ENCODE peak calls at places on chromosomes 2 and 18, in nine cellular contexts. L is hepatocyte, N is SK-N-SH, X is transverse colon, Q is cardiac muscle cell, U is mammary epithelial cell, Y is spleen, I is ascending aorta, D is right lobe of liver. V is an unnamed sample.

GRCh38 chr2:64391940-64392339 is 62.0 kb upstream of the LGALSL start:
- DNase-seq in X (no peak), L (no peak), N (no peak), Y (no peak), U (no peak), D (no peak), Q (no peak), I (no peak), V (no peak)

GRCh38 chr2:209383212-209383611 is 40.6 kb upstream of the MAP2 start:
- DNase-seq in I (no peak), X (no peak), Q (no peak), U (peak; percentile 91), Y (no peak), N (no peak), D (no peak), L (peak; percentile 44), V (peak; percentile 67)

GRCh38 chr18:48629730-48630324 is 91.0 kb downstream of the CTIF start:
- DNase-seq in L (peak; percentile 66), Y (peak; percentile 32), N (peak; percentile 41), X (no peak), Q (no peak), I (no peak), D (no peak), U (peak; percentile 83), V (peak; percentile 99)

GRCh38 chr2:15275341-15275740 is 285.8 kb downstream of the NBAS start:
- DNase-seq in Q (no peak), Y (no peak), U (no peak), I (no peak), X (no peak), L (peak; percentile 8), D (no peak), N (no peak), V (no peak)

GRCh38 chr18:14971461-14972185 is 223.7 kb downstream of the ANKRD30B start:
- DNase-seq in Q (no peak), D (no peak), X (no peak), U (peak; percentile 56), N (no peak), Y (no peak), L (no peak), I (no peak), V (no peak)

GRCh38 chr2:156517419-156517818 is 81.2 kb downstream of the GPD2 start:
- DNase-seq in I (no peak), D (no peak), Q (peak; percentile 17), U (no peak), N (no peak), X (no peak), L (no peak), Y (no peak), V (no peak)

GRCh38 chr18:35969676-35970075 is 2.8 kb upstream of the RMP24 start:
- DNase-seq in N (no peak), Q (no peak), U (peak; percentile 40), X (no peak), I (no peak), D (no peak), Y (no peak), L (no peak), V (no peak)

GRCh38 chr2:239441261-239441701 is 40.5 kb upstream of the HDAC4 start:
- DNase-seq in X (no peak), Q (no peak), D (no peak), I (no peak), L (no peak), N (no peak), U (no peak), Y (peak; percentile 73), V (no peak)

GRCh38 chr2:30230855-30231725 is at the start of gene LBH:
- DNase-seq in I (peak; percentile 61), X (peak; percentile 82), D (peak; percentile 81), U (peak; percentile 73), Q (peak; percentile 93), Y (peak; percentile 96), L (peak; percentile 94), N (peak; percentile 98), V (peak; percentile 79)

GRCh38 chr2:127986548-127987079 is 41.2 kb downstream of the SAP130 start:
- DNase-seq in Y (no peak), U (no peak), I (no peak), X (no peak), L (no peak), Q (no peak), D (no peak), N (no peak), V (no peak)

GRCh38 chr2:58893645-58894336 is 652.7 kb upstream of the FANCL start:
- DNase-seq in Y (no peak), D (no peak), Q (no peak), I (no peak), U (no peak), L (no peak), X (no peak), N (no peak), V (no peak)

GRCh38 chr2:28492276-28492675 is 3.6 kb upstream of the PLB1 start:
- DNase-seq in N (no peak), X (peak; percentile 28), D (no peak), Y (no peak), I (no peak), Q (no peak), U (no peak), L (no peak), V (no peak)

GRCh38 chr2:143015681-143016080 is 113.5 kb upstream of the ARHGAP15 start:
- DNase-seq in X (no peak), L (no peak), U (no peak), I (no peak), Y (no peak), N (no peak), Q (no peak), D (no peak), V (no peak)
- H3K27ac ChIP-seq in X (no peak overlapping the region), L (no peak overlapping the region), U (no peak overlapping the region), I (no peak overlapping the region), Y (no peak overlapping the region), N (no peak overlapping the region), Q (no peak overlapping the region), D (no peak overlapping the region), V (no peak overlapping the region)

DNA sequence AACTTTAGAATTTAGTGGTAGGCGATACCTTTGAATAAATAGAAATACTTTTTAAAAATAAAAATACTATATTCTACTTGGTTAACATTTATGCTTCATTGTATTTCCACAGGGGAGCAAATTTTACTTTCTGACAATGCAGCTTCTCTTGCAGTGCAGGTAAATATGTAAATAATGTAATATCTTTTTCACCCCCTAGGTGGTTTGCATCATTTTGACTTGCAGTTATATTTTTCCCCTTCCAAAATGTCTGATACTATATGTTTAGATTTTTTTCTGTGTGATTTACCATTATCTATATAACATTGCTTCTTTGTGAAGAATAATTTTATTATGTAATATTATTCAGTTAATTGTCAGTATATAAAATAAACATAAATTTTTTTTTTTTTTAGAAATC is 28.5 kb downstream of the MTX2 start:
- DNase-seq in U (no peak), D (no peak), L (no peak), I (no peak), Q (no peak), Y (no peak), N (no peak), X (no peak), V (no peak)
- TF ChIP-seq CTCF in U (no peak), D (no peak), L (no peak), I (no peak), Q (no peak), Y (no peak), N (no peak), X (no peak), V (no peak)

DNA sequence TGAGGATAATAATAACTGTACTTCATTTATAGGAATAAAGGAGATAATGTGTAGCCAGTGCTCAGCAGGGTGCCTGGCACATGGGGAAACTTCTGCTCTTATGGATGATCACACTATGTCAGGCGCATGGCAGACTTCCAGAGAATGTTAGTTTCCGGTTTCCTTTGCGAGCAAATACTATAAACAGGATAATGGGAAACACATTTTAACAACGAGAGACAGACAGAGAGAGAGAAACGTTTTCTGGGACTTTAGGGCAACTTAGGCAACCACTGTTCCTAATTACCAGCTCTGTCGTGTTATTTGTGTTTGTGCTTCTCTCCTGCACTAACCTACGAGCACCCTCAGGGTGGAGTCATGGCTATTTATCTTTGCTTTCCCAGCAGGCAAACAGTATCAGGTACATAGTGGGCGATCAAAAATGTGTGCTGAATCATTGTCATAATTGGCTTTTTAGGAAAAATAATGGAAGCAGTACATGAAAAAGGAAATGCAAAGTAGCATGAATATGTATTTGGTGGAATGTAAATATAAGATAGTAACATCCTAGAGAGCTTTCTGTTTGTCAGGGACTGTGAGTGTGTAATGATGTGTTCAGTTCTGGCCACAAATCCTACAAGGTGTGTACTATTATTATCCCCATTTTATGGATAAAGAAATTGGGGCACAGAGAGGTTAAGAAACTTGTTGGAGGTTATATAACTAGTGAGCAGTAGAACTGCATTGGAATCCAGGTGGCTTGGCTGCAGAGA is 36.8 kb upstream of the IGFBP2 start:
- DNase-seq in Y (no peak), D (no peak), X (no peak), I (no peak), N (peak; percentile 69), Q (no peak), U (no peak), L (peak; percentile 62), V (peak; percentile 66)
- H3K4me3 ChIP-seq in Y (no peak overlapping the region), D (no peak overlapping the region), X (no peak overlapping the region), I (no peak overlapping the region), N (peak overlapping the region; percentile 5), Q (no peak overlapping the region), U (no peak overlapping the region), L (no peak overlapping the region), V (no peak overlapping the region)

GRCh38 chr2:8627692-8628085 is 54.2 kb upstream of the ID2 start:
- DNase-seq in L (peak; percentile 90), X (peak; percentile 91), D (peak; percentile 82), N (no peak), U (no peak), Y (no peak), Q (no peak), I (no peak), V (no peak)
- H3K27ac ChIP-seq in L (peak overlapping the region; percentile 97), X (peak overlapping the region; percentile 84), D (peak overlapping the region; percentile 28), N (no peak overlapping the region), U (no peak overlapping the region), Y (no peak overlapping the region), Q (no peak overlapping the region), I (no peak overlapping the region), V (no peak overlapping the region)

DNA sequence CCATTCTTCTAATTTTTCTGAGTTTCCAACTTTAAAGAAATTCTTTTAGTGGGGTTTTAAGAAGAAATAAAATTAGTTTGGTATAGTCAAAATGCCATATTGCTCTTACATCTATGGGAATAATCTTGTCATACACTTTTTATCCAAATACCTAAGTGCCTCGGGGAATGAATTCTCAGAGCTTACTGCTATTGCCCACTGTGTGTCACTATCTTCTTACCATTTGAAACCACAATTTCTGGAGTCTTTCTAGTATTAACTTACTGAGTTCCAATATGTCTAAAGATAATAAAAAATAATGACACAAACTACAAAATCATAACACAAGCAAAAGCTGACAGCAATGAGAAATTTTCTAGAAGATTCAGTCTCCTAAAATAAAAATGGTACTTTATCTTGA is 23.7 kb upstream of the DNAH6 start:
- DNase-seq in X (no peak), L (no peak), Q (no peak), I (no peak), D (no peak), Y (no peak), U (no peak), N (no peak), V (no peak)
- TF ChIP-seq CTCF in X (no peak), L (no peak), Q (no peak), I (no peak), D (no peak), Y (no peak), U (no peak), N (peak; percentile 48), V (peak; percentile 20)

V was measured in brain microvascular endothelial cell.